ENCODE peak calls at places on chromosomes 4 and X, in five cellular contexts. One of them, this sample, is unnamed.

GRCh38 chrX:11129546-11129945 is 18.4 kb downstream of the HCCS start:
- DNase-seq in cardiac muscle cell: no peak
- DNase-seq in stomach: no peak
- DNase-seq in left lung: no peak
- DNase-seq in uterus: no peak
- DNase-seq in this sample: no peak

GRCh38 chr4:175560628-175561027 is 251.4 kb downstream of the GPM6A start:
- DNase-seq in stomach: no peak
- DNase-seq in left lung: no peak
- DNase-seq in uterus: no peak
- DNase-seq in cardiac muscle cell: no peak
- DNase-seq in this sample: peak; percentile 1

GRCh38 chr4:73836373-73837269 is at the start of gene CXCL6:
- DNase-seq in stomach: peak; percentile 48
- DNase-seq in uterus: no peak
- DNase-seq in left lung: peak; percentile 89
- DNase-seq in cardiac muscle cell: peak; percentile 32
- DNase-seq in this sample: no peak

GRCh38 chrX:317424-318067 is 1.1 kb downstream of the GTPBP6 start:
- DNase-seq in left lung: no peak
- DNase-seq in stomach: no peak
- DNase-seq in cardiac muscle cell: no peak
- DNase-seq in uterus: no peak
- DNase-seq in this sample: no peak

GRCh38 chr4:112075129-112075753 is 70.0 kb upstream of the FAM241A start:
- DNase-seq in left lung: no peak
- DNase-seq in uterus: no peak
- DNase-seq in stomach: no peak
- DNase-seq in cardiac muscle cell: peak; percentile 75
- DNase-seq in this sample: peak; percentile 60

GRCh38 chr4:56209767-56210166 is 177.5 kb downstream of the AASDH start:
- DNase-seq in cardiac muscle cell: no peak
- DNase-seq in stomach: no peak
- DNase-seq in left lung: no peak
- DNase-seq in uterus: no peak
- DNase-seq in this sample: no peak

GRCh38 chrX:17529349-17529748 is 154.3 kb downstream of the NHS start:
- DNase-seq in cardiac muscle cell: no peak
- DNase-seq in stomach: no peak
- DNase-seq in left lung: no peak
- DNase-seq in uterus: no peak
- DNase-seq in this sample: no peak

GRCh38 chrX:133888941-133889340 is 96.5 kb downstream of the GPC3 start:
- DNase-seq in stomach: no peak
- DNase-seq in cardiac muscle cell: no peak
- DNase-seq in left lung: no peak
- DNase-seq in uterus: no peak
- DNase-seq in this sample: no peak

GRCh38 chr4:151930372-151930771 is 169.6 kb upstream of the GATB start:
- DNase-seq in uterus: no peak
- DNase-seq in cardiac muscle cell: peak; percentile 14
- DNase-seq in stomach: no peak
- DNase-seq in left lung: no peak
- DNase-seq in this sample: no peak

GRCh38 chrX:153455571-153455970 is 9.7 kb upstream of the TREX2 start:
- DNase-seq in stomach: no peak
- DNase-seq in left lung: no peak
- DNase-seq in cardiac muscle cell: no peak
- DNase-seq in uterus: no peak
- DNase-seq in this sample: no peak

GRCh38 chr4:54954656-54955388 is 170.6 kb downstream of the KDR start:
- DNase-seq in left lung: no peak
- DNase-seq in cardiac muscle cell: peak; percentile 9
- DNase-seq in uterus: no peak
- DNase-seq in stomach: no peak
- DNase-seq in this sample: no peak

GRCh38 chr4:112766422-112766821 is 129.5 kb downstream of the LARP7 start:
- DNase-seq in uterus: no peak
- DNase-seq in cardiac muscle cell: peak; percentile 13
- DNase-seq in stomach: no peak
- DNase-seq in left lung: no peak
- DNase-seq in this sample: no peak

GRCh38 chr4:101337688-101338087 is 9.6 kb downstream of the PPP3CA start:
- DNase-seq in cardiac muscle cell: no peak
- DNase-seq in left lung: no peak
- DNase-seq in uterus: no peak
- DNase-seq in stomach: no peak
- DNase-seq in this sample: no peak

GRCh38 chr4:74628808-74629616 is 165.3 kb downstream of the BTC start:
- DNase-seq in uterus: no peak
- DNase-seq in left lung: no peak
- DNase-seq in cardiac muscle cell: no peak
- DNase-seq in stomach: no peak
- DNase-seq in this sample: no peak

DNA sequence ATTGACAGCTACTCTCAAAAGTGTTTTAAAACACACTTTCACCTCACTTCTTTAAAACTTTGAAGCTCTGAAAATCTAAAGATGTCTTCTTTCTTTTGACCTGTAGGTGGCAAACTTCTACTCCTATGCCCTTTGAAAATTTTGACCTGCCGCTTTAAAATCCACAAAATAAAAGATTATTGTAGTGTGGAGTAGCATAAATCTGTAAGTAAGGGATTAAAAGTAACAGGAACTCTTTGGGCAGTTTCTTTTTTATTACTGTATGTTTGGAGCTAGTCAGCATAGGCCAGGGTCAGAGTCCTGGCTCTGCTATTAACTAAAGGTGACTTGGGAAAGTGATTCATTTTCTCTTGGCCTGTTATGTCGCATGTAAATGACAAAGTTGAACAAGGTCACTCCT is 25.5 kb downstream of the BBS12 start:
- DNase-seq in cardiac muscle cell: peak; percentile 37
- DNase-seq in uterus: no peak
- DNase-seq in left lung: no peak
- DNase-seq in stomach: no peak
- DNase-seq in this sample: no peak
- H3K27ac ChIP-seq in cardiac muscle cell: no peak overlapping the region
- H3K27ac ChIP-seq in uterus: no peak overlapping the region
- H3K27ac ChIP-seq in left lung: no peak overlapping the region
- H3K27ac ChIP-seq in stomach: no peak overlapping the region
- H3K27ac ChIP-seq in this sample: no peak overlapping the region

GRCh38 chrX:10098235-10098819 is 58.4 kb upstream of the CLCN4 start:
- DNase-seq in uterus: no peak
- DNase-seq in stomach: no peak
- DNase-seq in cardiac muscle cell: no peak
- DNase-seq in left lung: no peak
- DNase-seq in this sample: no peak
- H3K4me1 ChIP-seq in uterus: no peaks in the 10 kb centered on the region
- H3K4me1 ChIP-seq in stomach: peaks cover 9% of the 10 kb centered on the region
- H3K4me1 ChIP-seq in cardiac muscle cell: no peaks in the 10 kb centered on the region
- H3K4me1 ChIP-seq in left lung: no peaks in the 10 kb centered on the region
- H3K4me1 ChIP-seq in this sample: no peaks in the 10 kb centered on the region

GRCh38 chrX:2933125-2933900 is 4.2 kb upstream of the ARSD start:
- DNase-seq in left lung: no peak
- DNase-seq in cardiac muscle cell: no peak
- DNase-seq in uterus: no peak
- DNase-seq in stomach: no peak
- DNase-seq in this sample: peak; percentile 12

GRCh38 chrX:2931612-2932011 is 2.5 kb upstream of the ARSD start:
- DNase-seq in stomach: no peak
- DNase-seq in uterus: no peak
- DNase-seq in cardiac muscle cell: no peak
- DNase-seq in left lung: no peak
- DNase-seq in this sample: no peak

GRCh38 chrX:2935364-2935748 is 6.2 kb upstream of the ARSD start:
- DNase-seq in stomach: no peak
- DNase-seq in cardiac muscle cell: no peak
- DNase-seq in left lung: no peak
- DNase-seq in uterus: no peak
- DNase-seq in this sample: no peak

GRCh38 chrX:2931155-2931554 is 2.0 kb upstream of the ARSD start:
- DNase-seq in left lung: no peak
- DNase-seq in stomach: no peak
- DNase-seq in uterus: no peak
- DNase-seq in cardiac muscle cell: no peak
- DNase-seq in this sample: no peak

GRCh38 chrX:2934715-2935363 is 5.7 kb upstream of the ARSD start:
- DNase-seq in left lung: no peak
- DNase-seq in uterus: no peak
- DNase-seq in stomach: no peak
- DNase-seq in cardiac muscle cell: no peak
- DNase-seq in this sample: no peak
- TF ChIP-seq CTCF in left lung: no peak
- TF ChIP-seq CTCF in uterus: no peak
- TF ChIP-seq CTCF in stomach: no peak
- TF ChIP-seq CTCF in cardiac muscle cell: no peak
- TF ChIP-seq CTCF in this sample: no peak

GRCh38 chr4:186813377-186814068 is 89.9 kb upstream of the FAT1 start:
- DNase-seq in cardiac muscle cell: no peak
- DNase-seq in left lung: no peak
- DNase-seq in uterus: no peak
- DNase-seq in stomach: no peak
- DNase-seq in this sample: no peak

GRCh38 chr4:186810613-186811150 is 87.0 kb upstream of the FAT1 start:
- DNase-seq in uterus: no peak
- DNase-seq in stomach: no peak
- DNase-seq in left lung: no peak
- DNase-seq in cardiac muscle cell: no peak
- DNase-seq in this sample: no peak

GRCh38 chr4:186809070-186809469 is 85.4 kb upstream of the FAT1 start:
- DNase-seq in cardiac muscle cell: no peak
- DNase-seq in uterus: no peak
- DNase-seq in left lung: no peak
- DNase-seq in stomach: no peak
- DNase-seq in this sample: no peak

GRCh38 chr4:186814535-186814934 is 90.9 kb upstream of the FAT1 start:
- DNase-seq in left lung: no peak
- DNase-seq in cardiac muscle cell: no peak
- DNase-seq in uterus: no peak
- DNase-seq in stomach: no peak
- DNase-seq in this sample: no peak

DNA sequence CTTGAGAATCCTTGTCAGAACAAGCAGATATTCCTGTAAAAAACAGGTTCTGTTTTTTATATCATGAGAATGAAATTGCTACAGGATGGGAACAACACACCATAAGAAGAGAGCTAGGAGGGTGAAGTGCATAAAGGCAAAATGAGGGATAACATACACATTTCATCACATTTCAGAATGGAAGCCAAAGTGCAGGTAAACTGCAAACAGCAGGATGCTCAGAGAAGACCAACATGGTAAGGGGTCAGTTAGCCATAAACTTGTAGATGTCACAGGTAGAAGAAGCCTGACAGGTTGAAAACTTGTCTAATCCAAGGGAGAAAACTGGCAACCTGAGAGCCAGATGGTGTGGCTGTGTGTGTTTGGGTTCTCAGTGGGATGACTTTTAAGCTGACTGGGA is 88.9 kb upstream of the FAT1 start:
- DNase-seq in stomach: no peak
- DNase-seq in cardiac muscle cell: no peak
- DNase-seq in uterus: no peak
- DNase-seq in left lung: no peak
- DNase-seq in this sample: no peak
- H3K27ac ChIP-seq in stomach: no peak overlapping the region
- H3K27ac ChIP-seq in cardiac muscle cell: no peak overlapping the region
- H3K27ac ChIP-seq in uterus: no peak overlapping the region
- H3K27ac ChIP-seq in left lung: no peak overlapping the region
- H3K27ac ChIP-seq in this sample: no peak overlapping the region

DNA sequence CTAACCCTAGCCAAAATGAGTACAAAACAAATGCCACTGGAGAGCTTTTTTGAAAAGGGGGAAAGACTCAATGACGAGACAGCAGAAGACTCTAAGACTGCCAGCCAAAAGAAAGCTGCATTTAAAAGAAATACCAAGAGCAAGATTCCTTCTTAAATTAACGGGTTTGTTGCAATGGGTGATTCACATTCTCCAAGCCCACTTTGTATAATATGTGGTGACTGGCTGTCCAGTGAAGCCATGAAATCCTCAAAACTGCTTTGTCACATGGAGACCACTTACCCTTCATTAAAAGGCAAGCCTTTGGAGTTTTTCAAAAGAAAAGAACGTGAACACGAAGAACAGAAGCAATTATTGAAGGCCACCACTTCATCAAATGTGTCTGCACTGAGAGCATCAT is 68.2 kb downstream of the MRPL1 start:
- DNase-seq in cardiac muscle cell: no peak
- DNase-seq in uterus: no peak
- DNase-seq in left lung: no peak
- DNase-seq in stomach: no peak
- DNase-seq in this sample: no peak
- H3K4me1 ChIP-seq in cardiac muscle cell: peaks cover 13% of the 10 kb centered on the region
- H3K4me1 ChIP-seq in uterus: no peaks in the 10 kb centered on the region
- H3K4me1 ChIP-seq in left lung: no peaks in the 10 kb centered on the region
- H3K4me1 ChIP-seq in stomach: peaks cover 15% of the 10 kb centered on the region
- H3K4me1 ChIP-seq in this sample: peaks cover 25% of the 10 kb centered on the region

GRCh38 chrX:112945796-112946195 is 105.2 kb upstream of the AMOT start:
- DNase-seq in uterus: no peak
- DNase-seq in cardiac muscle cell: no peak
- DNase-seq in stomach: no peak
- DNase-seq in left lung: no peak
- DNase-seq in this sample: no peak
- TF ChIP-seq CTCF in uterus: no peak
- TF ChIP-seq CTCF in cardiac muscle cell: no peak
- TF ChIP-seq CTCF in stomach: no peak
- TF ChIP-seq CTCF in left lung: no peak
- TF ChIP-seq CTCF in this sample: no peak

GRCh38 chrX:13684361-13684760 is 4.6 kb upstream of the RAB9A start:
- DNase-seq in left lung: no peak
- DNase-seq in stomach: no peak
- DNase-seq in uterus: no peak
- DNase-seq in cardiac muscle cell: no peak
- DNase-seq in this sample: no peak

GRCh38 chrX:13687203-13687602 is 1.7 kb upstream of the RAB9A start:
- DNase-seq in uterus: no peak
- DNase-seq in left lung: no peak
- DNase-seq in cardiac muscle cell: no peak
- DNase-seq in stomach: no peak
- DNase-seq in this sample: no peak

GRCh38 chrX:13688384-13688771 is 550 bp upstream of the RAB9A start:
- DNase-seq in stomach: no peak
- DNase-seq in left lung: no peak
- DNase-seq in uterus: no peak
- DNase-seq in cardiac muscle cell: no peak
- DNase-seq in this sample: no peak

GRCh38 chrX:13681595-13681994 is 7.3 kb upstream of the RAB9A start:
- DNase-seq in cardiac muscle cell: no peak
- DNase-seq in stomach: no peak
- DNase-seq in uterus: no peak
- DNase-seq in left lung: no peak
- DNase-seq in this sample: no peak

GRCh38 chrX:13685126-13685763 is 3.7 kb upstream of the RAB9A start:
- DNase-seq in cardiac muscle cell: no peak
- DNase-seq in uterus: no peak
- DNase-seq in left lung: no peak
- DNase-seq in stomach: no peak
- DNase-seq in this sample: peak; percentile 36
- H3K27ac ChIP-seq in cardiac muscle cell: no peak overlapping the region
- H3K27ac ChIP-seq in uterus: no peak overlapping the region
- H3K27ac ChIP-seq in left lung: no peak overlapping the region
- H3K27ac ChIP-seq in stomach: no peak overlapping the region
- H3K27ac ChIP-seq in this sample: peak overlapping the region; percentile 25

GRCh38 chr4:113957961-113958360 is 21.5 kb downstream of the ARSJ start:
- DNase-seq in cardiac muscle cell: no peak
- DNase-seq in left lung: no peak
- DNase-seq in uterus: no peak
- DNase-seq in stomach: no peak
- DNase-seq in this sample: no peak
- H3K4me1 ChIP-seq in cardiac muscle cell: no peaks in the 10 kb centered on the region
- H3K4me1 ChIP-seq in left lung: no peaks in the 10 kb centered on the region
- H3K4me1 ChIP-seq in uterus: peaks cover 3% of the 10 kb centered on the region
- H3K4me1 ChIP-seq in stomach: peaks cover 57% of the 10 kb centered on the region
- H3K4me1 ChIP-seq in this sample: peaks cover 33% of the 10 kb centered on the region